ENCODE peak calls at places on chromosomes 12 and 14, in five cellular contexts. M is lower leg skin, B is anterior cingulate cortex, U is renal cortical epithelial cell, J is T1000. K is an unnamed sample.

GRCh38 chr14:32330356-32331226 is 1.5 kb downstream of the AKAP6 start:
- DNase-seq in M (no peak), B (no peak), U (no peak), J (no peak), K (no peak)

GRCh38 chr14:55707365-55707804 is 127.4 kb downstream of the KTN1 start:
- DNase-seq in M (no peak), B (no peak), U (peak; percentile 78), J (no peak), K (no peak)

GRCh38 chr12:16358896-16359295 is 11.5 kb downstream of the MGST1 start:
- DNase-seq in M (no peak), B (no peak), U (no peak), J (no peak), K (no peak)

GRCh38 chr14:58899317-58899713 is 261.6 kb downstream of the DACT1 start:
- DNase-seq in M (no peak), B (no peak), U (peak; percentile 52), J (no peak), K (no peak)

GRCh38 chr14:66074546-66074945 is 411.6 kb upstream of the CCDC196 start:
- DNase-seq in M (no peak), B (no peak), U (peak; percentile 1), J (no peak), K (no peak)

GRCh38 chr12:3289702-3290101 is 201.3 kb upstream of the PRMT8 start:
- DNase-seq in M (no peak), B (no peak), U (no peak), J (no peak), K (no peak)

GRCh38 chr12:56154246-56154771 is 1.9 kb downstream of the MYL6B start:
- DNase-seq in M (no peak), B (no peak), U (no peak), J (no peak), K (no peak)

GRCh38 chr12:2251485-2252179 is 198.8 kb downstream of the CACNA1C start:
- DNase-seq in M (no peak), B (no peak), U (no peak), J (no peak), K (no peak)

GRCh38 chr12:114512351-114512750 is 106.4 kb upstream of the TBX5 start:
- DNase-seq in M (no peak), B (no peak), U (no peak), J (no peak), K (no peak)

GRCh38 chr12:132536102-132536876 is 46.3 kb downstream of the FBRSL1 start:
- DNase-seq in M (no peak), B (no peak), U (no peak), J (no peak), K (no peak)

GRCh38 chr12:48765753-48766162 is 23.1 kb downstream of the ADCY6 start:
- DNase-seq in M (no peak), B (no peak), U (no peak), J (no peak), K (no peak)

GRCh38 chr12:32444895-32445294 is 45.5 kb downstream of the FGD4 start:
- DNase-seq in M (no peak), B (no peak), U (peak; percentile 99), J (no peak), K (peak; percentile 91)

GRCh38 chr12:44875954-44876553 is at the start of gene NELL2:
- DNase-seq in M (peak; percentile 84), B (peak; percentile 26), U (no peak), J (peak; percentile 98), K (no peak)

GRCh38 chr14:67411820-67412421 is at the start of gene PLEK2:
- DNase-seq in M (peak; percentile 91), B (no peak), U (peak; percentile 38), J (no peak), K (peak; percentile 82)

GRCh38 chr14:92724516-92725340 is 23.7 kb downstream of the LGMN start:
- DNase-seq in M (no peak), B (no peak), U (no peak), J (no peak), K (no peak)

GRCh38 chr12:103495783-103496456 is at the start of gene C12orf42:
- DNase-seq in M (no peak), B (peak; percentile 51), U (peak; percentile 50), J (no peak), K (no peak)

GRCh38 chr14:55221186-55221585 is 29.8 kb upstream of the DLGAP5 start:
- DNase-seq in M (no peak), B (no peak), U (peak; percentile 67), J (no peak), K (peak; percentile 47)

GRCh38 chr14:50542941-50543418 is 10.6 kb upstream of the MAP4K5 start:
- DNase-seq in M (no peak), B (no peak), U (peak; percentile 71), J (no peak), K (peak; percentile 46)